ENCODE peak calls at places on chromosomes 7 and 10, in eight cellular contexts. B is activated gamma-delta T cell; E is stimulated activated CD8-positive, alpha-beta memory T cell treated with anti-CD3 and anti-CD28 coated beads, Interleukin-7, amount 100 ng/mL, for 1 hour; K is hepatocyte; X is MCF 10A; S is kidney; M is coronary artery; P is hypothalamus. W is an unnamed sample.

GRCh38 chr7:87083865-87084519 is 24.5 kb upstream of the ELAPOR2 start:
- DNase-seq in P (no peak), B (no peak), E (no peak), M (no peak), S (no peak), K (no peak), X (peak; percentile 3), W (no peak)

GRCh38 chr7:100166966-100167911 is 1.2 kb downstream of the GAL3ST4 start:
- DNase-seq in K (no peak), S (peak; percentile 30), P (no peak), X (no peak), B (no peak), E (no peak), M (no peak), W (no peak)

GRCh38 chr10:68869623-68870022 is 31.5 kb upstream of the DDX50 start:
- DNase-seq in P (no peak), X (no peak), E (no peak), B (no peak), K (no peak), M (no peak), S (no peak), W (no peak)

GRCh38 chr7:29989257-29989995 is at the start of gene SCRN1:
- DNase-seq in S (peak; percentile 87), E (no peak), M (peak; percentile 74), K (peak; percentile 84), B (peak; percentile 23), X (peak; percentile 4), P (no peak), W (peak; percentile 75)

GRCh38 chr7:92678291-92678920 is 88.2 kb upstream of the FAM133B start:
- DNase-seq in X (no peak), S (no peak), K (no peak), M (no peak), P (no peak), B (no peak), E (no peak), W (no peak)

GRCh38 chr10:132666733-132667612 is 119.0 kb downstream of the NKX6-2 start:
- DNase-seq in E (no peak), K (no peak), S (no peak), M (no peak), P (no peak), X (peak; percentile 30), B (no peak), W (no peak)

GRCh38 chr7:101153969-101154692 is at the start of gene AP1S1:
- DNase-seq in P (peak; percentile 84), E (peak; percentile 73), X (peak; percentile 93), M (peak; percentile 90), S (peak; percentile 97), B (peak; percentile 74), K (peak; percentile 98), W (peak; percentile 96)

GRCh38 chr7:107725138-107725740 is 18.7 kb upstream of the CBLL1 start:
- DNase-seq in E (no peak), B (no peak), K (peak; percentile 74), S (no peak), M (no peak), X (peak; percentile 78), P (no peak), W (peak; percentile 62)

W was measured in sciatic nerve.